ENCODE peak calls at places on chromosomes 12 and 14, in four cellular contexts. One of them, this sample, is unnamed.
A peak's percentile ranks its signal among the peaks of the same experiment; 100 is the strongest.

GRCh38 chr12:66409195-66409871 is 107.0 kb downstream of the HELB start:
- DNase-seq in stimulated activated naive CD4-positive, alpha-beta T cell: peak; percentile 11
- DNase-seq in iris pigment epithelial cell: peak; percentile 68
- DNase-seq in stimulated activated naive CD8-positive, alpha-beta T cell treated with anti-CD3 and anti-CD28 coated beads, Interleukin-15, Interleukin-2, amounts not matched to agents 100 U/mL and 50 U/mL, for 24 hours: peak; percentile 32
- DNase-seq in this sample: peak; percentile 22

GRCh38 chr14:96096639-96097610 is 57.8 kb downstream of the C14orf132 start:
- DNase-seq in stimulated activated naive CD4-positive, alpha-beta T cell: no peak
- DNase-seq in iris pigment epithelial cell: no peak
- DNase-seq in stimulated activated naive CD8-positive, alpha-beta T cell treated with anti-CD3 and anti-CD28 coated beads, Interleukin-15, Interleukin-2, amounts not matched to agents 100 U/mL and 50 U/mL, for 24 hours: no peak
- DNase-seq in this sample: no peak

GRCh38 chr14:56587701-56588100 is 8.1 kb downstream of the TMEM260 start:
- DNase-seq in stimulated activated naive CD4-positive, alpha-beta T cell: no peak
- DNase-seq in iris pigment epithelial cell: no peak
- DNase-seq in stimulated activated naive CD8-positive, alpha-beta T cell treated with anti-CD3 and anti-CD28 coated beads, Interleukin-15, Interleukin-2, amounts not matched to agents 100 U/mL and 50 U/mL, for 24 hours: no peak
- DNase-seq in this sample: no peak

GRCh38 chr12:123151679-123152454 is 977 bp upstream of the PITPNM2 start:
- DNase-seq in stimulated activated naive CD4-positive, alpha-beta T cell: no peak
- DNase-seq in iris pigment epithelial cell: no peak
- DNase-seq in stimulated activated naive CD8-positive, alpha-beta T cell treated with anti-CD3 and anti-CD28 coated beads, Interleukin-15, Interleukin-2, amounts not matched to agents 100 U/mL and 50 U/mL, for 24 hours: no peak
- DNase-seq in this sample: no peak

GRCh38 chr14:24279301-24280186 is 8.1 kb upstream of the RABGGTA start:
- DNase-seq in stimulated activated naive CD4-positive, alpha-beta T cell: peak; percentile 16
- DNase-seq in iris pigment epithelial cell: no peak
- DNase-seq in stimulated activated naive CD8-positive, alpha-beta T cell treated with anti-CD3 and anti-CD28 coated beads, Interleukin-15, Interleukin-2, amounts not matched to agents 100 U/mL and 50 U/mL, for 24 hours: peak; percentile 71
- DNase-seq in this sample: peak; percentile 39

GRCh38 chr12:125089083-125089482 is 23.8 kb downstream of the AACS start:
- DNase-seq in stimulated activated naive CD4-positive, alpha-beta T cell: no peak
- DNase-seq in iris pigment epithelial cell: no peak
- DNase-seq in stimulated activated naive CD8-positive, alpha-beta T cell treated with anti-CD3 and anti-CD28 coated beads, Interleukin-15, Interleukin-2, amounts not matched to agents 100 U/mL and 50 U/mL, for 24 hours: no peak
- DNase-seq in this sample: no peak

GRCh38 chr14:99503848-99504453 is 22.7 kb downstream of the CCNK start:
- DNase-seq in stimulated activated naive CD4-positive, alpha-beta T cell: no peak
- DNase-seq in iris pigment epithelial cell: no peak
- DNase-seq in stimulated activated naive CD8-positive, alpha-beta T cell treated with anti-CD3 and anti-CD28 coated beads, Interleukin-15, Interleukin-2, amounts not matched to agents 100 U/mL and 50 U/mL, for 24 hours: no peak
- DNase-seq in this sample: no peak

GRCh38 chr12:103840399-103840880 is 594 bp downstream of the NT5DC3 start:
- DNase-seq in stimulated activated naive CD4-positive, alpha-beta T cell: no peak
- DNase-seq in iris pigment epithelial cell: peak; percentile 30
- DNase-seq in stimulated activated naive CD8-positive, alpha-beta T cell treated with anti-CD3 and anti-CD28 coated beads, Interleukin-15, Interleukin-2, amounts not matched to agents 100 U/mL and 50 U/mL, for 24 hours: peak; percentile 48
- DNase-seq in this sample: no peak

GRCh38 chr12:117064049-117064448 is 35.2 kb downstream of the TESC start:
- DNase-seq in stimulated activated naive CD4-positive, alpha-beta T cell: no peak
- DNase-seq in iris pigment epithelial cell: no peak
- DNase-seq in stimulated activated naive CD8-positive, alpha-beta T cell treated with anti-CD3 and anti-CD28 coated beads, Interleukin-15, Interleukin-2, amounts not matched to agents 100 U/mL and 50 U/mL, for 24 hours: no peak
- DNase-seq in this sample: no peak

GRCh38 chr12:18975933-18976332 is 153.6 kb upstream of the PLEKHA5 start:
- DNase-seq in stimulated activated naive CD4-positive, alpha-beta T cell: no peak
- DNase-seq in iris pigment epithelial cell: no peak
- DNase-seq in stimulated activated naive CD8-positive, alpha-beta T cell treated with anti-CD3 and anti-CD28 coated beads, Interleukin-15, Interleukin-2, amounts not matched to agents 100 U/mL and 50 U/mL, for 24 hours: no peak
- DNase-seq in this sample: no peak

GRCh38 chr12:132596016-132596415 is 14.4 kb downstream of the LRCOL1 start:
- DNase-seq in stimulated activated naive CD4-positive, alpha-beta T cell: no peak
- DNase-seq in iris pigment epithelial cell: peak; percentile 31
- DNase-seq in stimulated activated naive CD8-positive, alpha-beta T cell treated with anti-CD3 and anti-CD28 coated beads, Interleukin-15, Interleukin-2, amounts not matched to agents 100 U/mL and 50 U/mL, for 24 hours: no peak
- DNase-seq in this sample: no peak

GRCh38 chr12:6335451-6336078 is 6.3 kb downstream of the TNFRSF1A start:
- DNase-seq in stimulated activated naive CD4-positive, alpha-beta T cell: peak; percentile 67
- DNase-seq in iris pigment epithelial cell: peak; percentile 95
- DNase-seq in stimulated activated naive CD8-positive, alpha-beta T cell treated with anti-CD3 and anti-CD28 coated beads, Interleukin-15, Interleukin-2, amounts not matched to agents 100 U/mL and 50 U/mL, for 24 hours: peak; percentile 88
- DNase-seq in this sample: peak; percentile 80

GRCh38 chr12:7857916-7858315 is 14.8 kb downstream of the SLC2A14 start:
- DNase-seq in stimulated activated naive CD4-positive, alpha-beta T cell: no peak
- DNase-seq in iris pigment epithelial cell: peak; percentile 1
- DNase-seq in stimulated activated naive CD8-positive, alpha-beta T cell treated with anti-CD3 and anti-CD28 coated beads, Interleukin-15, Interleukin-2, amounts not matched to agents 100 U/mL and 50 U/mL, for 24 hours: no peak
- DNase-seq in this sample: no peak

GRCh38 chr12:103647267-103647666 is 60.2 kb downstream of the STAB2 start:
- DNase-seq in stimulated activated naive CD4-positive, alpha-beta T cell: no peak
- DNase-seq in iris pigment epithelial cell: peak; percentile 74
- DNase-seq in stimulated activated naive CD8-positive, alpha-beta T cell treated with anti-CD3 and anti-CD28 coated beads, Interleukin-15, Interleukin-2, amounts not matched to agents 100 U/mL and 50 U/mL, for 24 hours: no peak
- DNase-seq in this sample: no peak

GRCh38 chr14:39433452-39433813 is 1.2 kb upstream of the FBXO33 start:
- DNase-seq in stimulated activated naive CD4-positive, alpha-beta T cell: no peak
- DNase-seq in iris pigment epithelial cell: no peak
- DNase-seq in stimulated activated naive CD8-positive, alpha-beta T cell treated with anti-CD3 and anti-CD28 coated beads, Interleukin-15, Interleukin-2, amounts not matched to agents 100 U/mL and 50 U/mL, for 24 hours: no peak
- DNase-seq in this sample: no peak

GRCh38 chr12:122003646-122004611 is 17.8 kb upstream of the BCL7A start:
- DNase-seq in stimulated activated naive CD4-positive, alpha-beta T cell: no peak
- DNase-seq in iris pigment epithelial cell: peak; percentile 17
- DNase-seq in stimulated activated naive CD8-positive, alpha-beta T cell treated with anti-CD3 and anti-CD28 coated beads, Interleukin-15, Interleukin-2, amounts not matched to agents 100 U/mL and 50 U/mL, for 24 hours: no peak
- DNase-seq in this sample: peak; percentile 20

GRCh38 chr14:67515386-67516079 is 17.6 kb upstream of the PLEKHH1 start:
- DNase-seq in stimulated activated naive CD4-positive, alpha-beta T cell: no peak
- DNase-seq in iris pigment epithelial cell: no peak
- DNase-seq in stimulated activated naive CD8-positive, alpha-beta T cell treated with anti-CD3 and anti-CD28 coated beads, Interleukin-15, Interleukin-2, amounts not matched to agents 100 U/mL and 50 U/mL, for 24 hours: no peak
- DNase-seq in this sample: no peak

This sample was measured in naive thymus-derived CD8-positive, alpha-beta T cell.